ENCODE peak calls at places on chromosomes 12 and 14, in seven cellular contexts. Y, O, K, L, D, R and E are unnamed samples.

GRCh38 chr14:98953544-98954346 is 318.3 kb downstream of the BCL11B start:
- DNase-seq in L (peak), R (peak), Y (peak), D (no peak), K (no peak), O (no peak), E (no peak)

GRCh38 chr14:98945611-98946570 is 326.1 kb downstream of the BCL11B start:
- DNase-seq in L (no peak), O (no peak), Y (no peak), D (no peak), K (no peak), R (no peak), E (no peak)

GRCh38 chr12:124684971-124685688 is 117.7 kb upstream of the NCOR2 start:
- DNase-seq in K (no peak), Y (peak), O (peak), L (no peak), R (no peak), D (no peak), E (no peak)

GRCh38 chr12:94545937-94546771 is 86.5 kb upstream of the CEP83 start:
- DNase-seq in R (no peak), O (peak), K (peak), Y (peak), L (no peak), D (no peak), E (peak)

GRCh38 chr14:104989236-104989950 is 3.8 kb downstream of the CLBA1 start:
- DNase-seq in R (no peak), L (no peak), D (no peak), K (no peak), Y (no peak), O (no peak), E (no peak)

GRCh38 chr14:70934084-70934483 is 26.8 kb downstream of the PCNX1 start:
- DNase-seq in Y (peak), L (no peak), O (no peak), D (no peak), K (no peak), R (no peak), E (no peak)

GRCh38 chr12:48969847-48970701 is 1.5 kb downstream of the WNT10B start:
- DNase-seq in Y (no peak), R (no peak), O (no peak), D (peak), K (peak), L (no peak), E (no peak)

GRCh38 chr14:96698846-96699543 is 98.2 kb upstream of the VRK1 start:
- DNase-seq in O (no peak), Y (no peak), R (no peak), L (no peak), D (no peak), K (no peak), E (no peak)

GRCh38 chr12:116918464-116918863 is 7.7 kb downstream of the FBXW8 start:
- DNase-seq in R (no peak), O (no peak), K (no peak), D (no peak), Y (no peak), L (no peak), E (no peak)

GRCh38 chr14:68512088-68512487 is 280.8 kb downstream of the ZFP36L1 start:
- DNase-seq in D (no peak), K (peak), R (no peak), L (no peak), Y (peak), O (no peak), E (no peak)

GRCh38 chr12:12804011-12804410 is 9.1 kb upstream of the DDX47 start:
- DNase-seq in K (no peak), Y (peak), D (no peak), R (no peak), L (no peak), O (peak), E (no peak)